ENCODE peak calls at places on chromosome 9, in nine cellular contexts. One of them, this sample, is unnamed.

GRCh38 chr9:77647659-77648457 is at the start of gene GNA14:
- DNase-seq in NCI-H1105: no peak
- DNase-seq in upper lobe of left lung: peak
- DNase-seq in left ventricle myocardium superior: peak
- DNase-seq in NCI-H2081: no peak
- DNase-seq in kidney tubule cell: no peak
- DNase-seq in mesothelial cell of epicardium: no peak
- DNase-seq in stimulated activated CD8-positive, alpha-beta memory T cell treated with anti-CD3 and anti-CD28 coated beads, Interleukin-7, amount 100 ng/mL, for 24 hours: no peak
- DNase-seq in cardiac fibroblast: peak
- DNase-seq in this sample: no peak

GRCh38 chr9:35367451-35367850 is 122.5 kb upstream of the RUSC2 start:
- DNase-seq in kidney tubule cell: peak
- DNase-seq in NCI-H2081: no peak
- DNase-seq in cardiac fibroblast: peak
- DNase-seq in mesothelial cell of epicardium: no peak
- DNase-seq in stimulated activated CD8-positive, alpha-beta memory T cell treated with anti-CD3 and anti-CD28 coated beads, Interleukin-7, amount 100 ng/mL, for 24 hours: no peak
- DNase-seq in upper lobe of left lung: no peak
- DNase-seq in NCI-H1105: no peak
- DNase-seq in left ventricle myocardium superior: no peak
- DNase-seq in this sample: peak

GRCh38 chr9:113293285-113293874 is 9.8 kb downstream of the RNF183 start:
- DNase-seq in stimulated activated CD8-positive, alpha-beta memory T cell treated with anti-CD3 and anti-CD28 coated beads, Interleukin-7, amount 100 ng/mL, for 24 hours: no peak
- DNase-seq in left ventricle myocardium superior: no peak
- DNase-seq in NCI-H2081: no peak
- DNase-seq in kidney tubule cell: no peak
- DNase-seq in cardiac fibroblast: peak
- DNase-seq in NCI-H1105: no peak
- DNase-seq in mesothelial cell of epicardium: no peak
- DNase-seq in upper lobe of left lung: no peak
- DNase-seq in this sample: no peak

GRCh38 chr9:116687762-116688160 is 656 bp downstream of the TRIM32 start:
- DNase-seq in NCI-H1105: peak
- DNase-seq in mesothelial cell of epicardium: no peak
- DNase-seq in upper lobe of left lung: no peak
- DNase-seq in NCI-H2081: no peak
- DNase-seq in left ventricle myocardium superior: no peak
- DNase-seq in kidney tubule cell: peak
- DNase-seq in cardiac fibroblast: peak
- DNase-seq in stimulated activated CD8-positive, alpha-beta memory T cell treated with anti-CD3 and anti-CD28 coated beads, Interleukin-7, amount 100 ng/mL, for 24 hours: no peak
- DNase-seq in this sample: no peak

GRCh38 chr9:127214421-127215265 is 49.9 kb upstream of the GARNL3 start:
- DNase-seq in upper lobe of left lung: peak
- DNase-seq in mesothelial cell of epicardium: no peak
- DNase-seq in left ventricle myocardium superior: peak
- DNase-seq in kidney tubule cell: peak
- DNase-seq in NCI-H1105: peak
- DNase-seq in cardiac fibroblast: peak
- DNase-seq in stimulated activated CD8-positive, alpha-beta memory T cell treated with anti-CD3 and anti-CD28 coated beads, Interleukin-7, amount 100 ng/mL, for 24 hours: peak
- DNase-seq in NCI-H2081: peak
- DNase-seq in this sample: peak

GRCh38 chr9:138009016-138009415 is 131.4 kb downstream of the CACNA1B start:
- DNase-seq in NCI-H1105: no peak
- DNase-seq in kidney tubule cell: no peak
- DNase-seq in cardiac fibroblast: no peak
- DNase-seq in NCI-H2081: no peak
- DNase-seq in left ventricle myocardium superior: peak
- DNase-seq in upper lobe of left lung: no peak
- DNase-seq in stimulated activated CD8-positive, alpha-beta memory T cell treated with anti-CD3 and anti-CD28 coated beads, Interleukin-7, amount 100 ng/mL, for 24 hours: no peak
- DNase-seq in mesothelial cell of epicardium: no peak
- DNase-seq in this sample: no peak

GRCh38 chr9:29691758-29692407 is 2118.6 kb upstream of the C9orf72 start:
- DNase-seq in NCI-H1105: no peak
- DNase-seq in left ventricle myocardium superior: no peak
- DNase-seq in stimulated activated CD8-positive, alpha-beta memory T cell treated with anti-CD3 and anti-CD28 coated beads, Interleukin-7, amount 100 ng/mL, for 24 hours: no peak
- DNase-seq in NCI-H2081: peak
- DNase-seq in upper lobe of left lung: no peak
- DNase-seq in kidney tubule cell: peak
- DNase-seq in cardiac fibroblast: peak
- DNase-seq in mesothelial cell of epicardium: no peak
- DNase-seq in this sample: peak

GRCh38 chr9:137660144-137660543 is 41.3 kb downstream of the EHMT1 start:
- DNase-seq in kidney tubule cell: no peak
- DNase-seq in NCI-H1105: no peak
- DNase-seq in cardiac fibroblast: peak
- DNase-seq in mesothelial cell of epicardium: no peak
- DNase-seq in stimulated activated CD8-positive, alpha-beta memory T cell treated with anti-CD3 and anti-CD28 coated beads, Interleukin-7, amount 100 ng/mL, for 24 hours: no peak
- DNase-seq in NCI-H2081: no peak
- DNase-seq in upper lobe of left lung: no peak
- DNase-seq in left ventricle myocardium superior: no peak
- DNase-seq in this sample: no peak

GRCh38 chr9:77194423-77194822 is 17.1 kb downstream of the VPS13A start:
- DNase-seq in upper lobe of left lung: no peak
- DNase-seq in NCI-H2081: no peak
- DNase-seq in left ventricle myocardium superior: no peak
- DNase-seq in NCI-H1105: no peak
- DNase-seq in cardiac fibroblast: no peak
- DNase-seq in kidney tubule cell: peak
- DNase-seq in stimulated activated CD8-positive, alpha-beta memory T cell treated with anti-CD3 and anti-CD28 coated beads, Interleukin-7, amount 100 ng/mL, for 24 hours: no peak
- DNase-seq in mesothelial cell of epicardium: no peak
- DNase-seq in this sample: no peak

GRCh38 chr9:591292-591691 is 250.2 kb upstream of the DMRT1 start:
- DNase-seq in kidney tubule cell: peak
- DNase-seq in NCI-H2081: no peak
- DNase-seq in mesothelial cell of epicardium: no peak
- DNase-seq in NCI-H1105: no peak
- DNase-seq in stimulated activated CD8-positive, alpha-beta memory T cell treated with anti-CD3 and anti-CD28 coated beads, Interleukin-7, amount 100 ng/mL, for 24 hours: no peak
- DNase-seq in upper lobe of left lung: peak
- DNase-seq in cardiac fibroblast: peak
- DNase-seq in left ventricle myocardium superior: peak
- DNase-seq in this sample: no peak

GRCh38 chr9:37602817-37603216 is 10.4 kb upstream of the TOMM5 start:
- DNase-seq in stimulated activated CD8-positive, alpha-beta memory T cell treated with anti-CD3 and anti-CD28 coated beads, Interleukin-7, amount 100 ng/mL, for 24 hours: no peak
- DNase-seq in kidney tubule cell: peak
- DNase-seq in mesothelial cell of epicardium: no peak
- DNase-seq in NCI-H2081: no peak
- DNase-seq in NCI-H1105: no peak
- DNase-seq in cardiac fibroblast: no peak
- DNase-seq in left ventricle myocardium superior: peak
- DNase-seq in upper lobe of left lung: peak
- DNase-seq in this sample: peak

GRCh38 chr9:134620751-134621557 is 20.6 kb upstream of the COL5A1 start:
- DNase-seq in upper lobe of left lung: no peak
- DNase-seq in left ventricle myocardium superior: peak
- DNase-seq in NCI-H2081: no peak
- DNase-seq in kidney tubule cell: no peak
- DNase-seq in cardiac fibroblast: no peak
- DNase-seq in NCI-H1105: no peak
- DNase-seq in stimulated activated CD8-positive, alpha-beta memory T cell treated with anti-CD3 and anti-CD28 coated beads, Interleukin-7, amount 100 ng/mL, for 24 hours: no peak
- DNase-seq in mesothelial cell of epicardium: peak
- DNase-seq in this sample: no peak

GRCh38 chr9:107190031-107190935 is 92.8 kb upstream of the RAD23B start:
- DNase-seq in left ventricle myocardium superior: no peak
- DNase-seq in NCI-H1105: peak
- DNase-seq in cardiac fibroblast: no peak
- DNase-seq in mesothelial cell of epicardium: no peak
- DNase-seq in stimulated activated CD8-positive, alpha-beta memory T cell treated with anti-CD3 and anti-CD28 coated beads, Interleukin-7, amount 100 ng/mL, for 24 hours: no peak
- DNase-seq in kidney tubule cell: peak
- DNase-seq in upper lobe of left lung: no peak
- DNase-seq in NCI-H2081: peak
- DNase-seq in this sample: peak

GRCh38 chr9:12851331-12851730 is 76.5 kb downstream of the LURAP1L start:
- DNase-seq in mesothelial cell of epicardium: no peak
- DNase-seq in upper lobe of left lung: no peak
- DNase-seq in stimulated activated CD8-positive, alpha-beta memory T cell treated with anti-CD3 and anti-CD28 coated beads, Interleukin-7, amount 100 ng/mL, for 24 hours: no peak
- DNase-seq in NCI-H1105: no peak
- DNase-seq in cardiac fibroblast: no peak
- DNase-seq in left ventricle myocardium superior: no peak
- DNase-seq in NCI-H2081: no peak
- DNase-seq in kidney tubule cell: no peak
- DNase-seq in this sample: no peak

GRCh38 chr9:98538626-98539031 is 170.1 kb downstream of the GABBR2 start:
- DNase-seq in cardiac fibroblast: peak
- DNase-seq in upper lobe of left lung: peak
- DNase-seq in NCI-H2081: peak
- DNase-seq in left ventricle myocardium superior: no peak
- DNase-seq in stimulated activated CD8-positive, alpha-beta memory T cell treated with anti-CD3 and anti-CD28 coated beads, Interleukin-7, amount 100 ng/mL, for 24 hours: no peak
- DNase-seq in mesothelial cell of epicardium: no peak
- DNase-seq in kidney tubule cell: peak
- DNase-seq in NCI-H1105: peak
- DNase-seq in this sample: no peak

GRCh38 chr9:99000480-99001395 is 57.0 kb downstream of the COL15A1 start:
- DNase-seq in kidney tubule cell: peak
- DNase-seq in mesothelial cell of epicardium: no peak
- DNase-seq in NCI-H2081: peak
- DNase-seq in NCI-H1105: peak
- DNase-seq in stimulated activated CD8-positive, alpha-beta memory T cell treated with anti-CD3 and anti-CD28 coated beads, Interleukin-7, amount 100 ng/mL, for 24 hours: no peak
- DNase-seq in upper lobe of left lung: peak
- DNase-seq in cardiac fibroblast: peak
- DNase-seq in left ventricle myocardium superior: peak
- DNase-seq in this sample: peak

GRCh38 chr9:120791161-120791560 is 2.1 kb downstream of the FBXW2 start:
- DNase-seq in stimulated activated CD8-positive, alpha-beta memory T cell treated with anti-CD3 and anti-CD28 coated beads, Interleukin-7, amount 100 ng/mL, for 24 hours: no peak
- DNase-seq in NCI-H1105: no peak
- DNase-seq in cardiac fibroblast: peak
- DNase-seq in kidney tubule cell: peak
- DNase-seq in upper lobe of left lung: no peak
- DNase-seq in NCI-H2081: no peak
- DNase-seq in left ventricle myocardium superior: no peak
- DNase-seq in mesothelial cell of epicardium: no peak
- DNase-seq in this sample: no peak

GRCh38 chr9:107216331-107216730 is 66.7 kb upstream of the RAD23B start:
- DNase-seq in left ventricle myocardium superior: no peak
- DNase-seq in NCI-H2081: no peak
- DNase-seq in cardiac fibroblast: no peak
- DNase-seq in mesothelial cell of epicardium: no peak
- DNase-seq in upper lobe of left lung: no peak
- DNase-seq in stimulated activated CD8-positive, alpha-beta memory T cell treated with anti-CD3 and anti-CD28 coated beads, Interleukin-7, amount 100 ng/mL, for 24 hours: no peak
- DNase-seq in kidney tubule cell: peak
- DNase-seq in NCI-H1105: no peak
- DNase-seq in this sample: no peak

GRCh38 chr9:135077497-135078200 is 9.8 kb upstream of the OLFM1 start:
- DNase-seq in cardiac fibroblast: peak
- DNase-seq in left ventricle myocardium superior: peak
- DNase-seq in kidney tubule cell: peak
- DNase-seq in upper lobe of left lung: peak
- DNase-seq in mesothelial cell of epicardium: peak
- DNase-seq in NCI-H2081: no peak
- DNase-seq in stimulated activated CD8-positive, alpha-beta memory T cell treated with anti-CD3 and anti-CD28 coated beads, Interleukin-7, amount 100 ng/mL, for 24 hours: no peak
- DNase-seq in NCI-H1105: no peak
- DNase-seq in this sample: no peak

GRCh38 chr9:111375817-111376564 is 46.0 kb upstream of the OR2K2 start:
- DNase-seq in left ventricle myocardium superior: no peak
- DNase-seq in cardiac fibroblast: peak
- DNase-seq in stimulated activated CD8-positive, alpha-beta memory T cell treated with anti-CD3 and anti-CD28 coated beads, Interleukin-7, amount 100 ng/mL, for 24 hours: no peak
- DNase-seq in mesothelial cell of epicardium: no peak
- DNase-seq in NCI-H2081: no peak
- DNase-seq in NCI-H1105: no peak
- DNase-seq in upper lobe of left lung: no peak
- DNase-seq in kidney tubule cell: peak
- DNase-seq in this sample: no peak

GRCh38 chr9:22416692-22417060 is 29.9 kb upstream of the DMRTA1 start:
- DNase-seq in NCI-H1105: no peak
- DNase-seq in NCI-H2081: no peak
- DNase-seq in mesothelial cell of epicardium: no peak
- DNase-seq in kidney tubule cell: peak
- DNase-seq in upper lobe of left lung: no peak
- DNase-seq in stimulated activated CD8-positive, alpha-beta memory T cell treated with anti-CD3 and anti-CD28 coated beads, Interleukin-7, amount 100 ng/mL, for 24 hours: no peak
- DNase-seq in cardiac fibroblast: no peak
- DNase-seq in left ventricle myocardium superior: no peak
- DNase-seq in this sample: no peak

This sample was measured in NCI-H146.